ENCODE peak calls at places on chromosomes 5 and 9, in nine cellular contexts. R is adrenal gland, B is tibial nerve, T is A549, A is body of pancreas, F is spleen, M is HCT116, L is sigmoid colon, Z is breast epithelium. P is an unnamed sample.

GRCh38 chr5:82591021-82591515 is 312.9 kb upstream of the RPS23 start:
- DNase-seq in R (no peak), B (no peak), T (no peak), A (no peak), F (no peak), M (no peak), L (no peak), Z (no peak), P (no peak)

GRCh38 chr5:18799482-18800128 is 1165.3 kb downstream of the TAF11L14 start:
- DNase-seq in R (no peak), B (no peak), T (no peak), A (no peak), F (no peak), M (no peak), L (no peak), Z (no peak), P (no peak)

GRCh38 chr5:55160493-55161209 is 680 bp downstream of the GPX8 start:
- DNase-seq in R (peak), B (peak), T (peak), A (peak), F (no peak), M (peak), L (peak), Z (no peak), P (no peak)

GRCh38 chr5:148979104-148979723 is 83.6 kb downstream of the SH3TC2 start:
- DNase-seq in R (no peak), B (peak), T (no peak), A (no peak), F (no peak), M (no peak), L (no peak), Z (peak), P (peak)

GRCh38 chr5:174559566-174560090 is 164.8 kb upstream of the MSX2 start:
- DNase-seq in R (no peak), B (no peak), T (no peak), A (no peak), F (no peak), M (no peak), L (no peak), Z (no peak), P (peak)

GRCh38 chr9:36559036-36559695 is 13.5 kb upstream of the MELK start:
- DNase-seq in R (no peak), B (no peak), T (no peak), A (no peak), F (no peak), M (no peak), L (no peak), Z (no peak), P (no peak)

GRCh38 chr9:134333874-134334581 is 7.8 kb downstream of the RXRA start:
- DNase-seq in R (no peak), B (no peak), T (no peak), A (no peak), F (no peak), M (no peak), L (no peak), Z (no peak), P (no peak)

GRCh38 chr9:3992924-3993323 is 306.9 kb downstream of the GLIS3 start:
- DNase-seq in R (no peak), B (no peak), T (no peak), A (no peak), F (no peak), M (no peak), L (no peak), Z (no peak), P (no peak)

GRCh38 chr9:99430301-99430700 is 208.2 kb downstream of the SEC61B start:
- DNase-seq in R (no peak), B (no peak), T (no peak), A (no peak), F (no peak), M (no peak), L (no peak), Z (no peak), P (no peak)

GRCh38 chr5:152995214-152995725 is 495.2 kb upstream of the GRIA1 start:
- DNase-seq in R (no peak), B (no peak), T (no peak), A (no peak), F (no peak), M (no peak), L (no peak), Z (no peak), P (no peak)

GRCh38 chr9:125407432-125407973 is 145.9 kb downstream of the GAPVD1 start:
- DNase-seq in R (no peak), B (no peak), T (no peak), A (no peak), F (no peak), M (no peak), L (no peak), Z (no peak), P (no peak)

GRCh38 chr5:140245354-140245753 is 57.5 kb downstream of the PFDN1 start:
- DNase-seq in R (no peak), B (no peak), T (no peak), A (no peak), F (no peak), M (no peak), L (peak), Z (no peak), P (no peak)
- H3K4me3 ChIP-seq in R (no peak), B (no peak), T (no peak), A (no peak), F (no peak), M (no peak), L (no peak), Z (no peak), P (no peak)

GRCh38 chr5:179260324-179261070 is 84.8 kb downstream of the ADAMTS2 start:
- DNase-seq in R (no peak), B (no peak), T (no peak), A (peak), F (peak), M (no peak), L (no peak), Z (peak), P (peak)
- TF ChIP-seq POLR2A in R (no peak), B (no peak), T (no peak), A (no peak), F (no peak), M (no peak), L (no peak), Z (no peak), P (no peak)

GRCh38 chr5:80655231-80655784 is 525 bp upstream of the DHFR start:
- DNase-seq in R (no peak), B (no peak), T (peak), A (no peak), F (no peak), M (no peak), L (no peak), Z (no peak), P (no peak)

GRCh38 chr5:80659111-80659510 is 4.3 kb upstream of the DHFR start:
- DNase-seq in R (no peak), B (no peak), T (no peak), A (no peak), F (no peak), M (no peak), L (no peak), Z (no peak), P (no peak)

GRCh38 chr5:80654054-80654390 is 430 bp upstream of the MSH3 start:
- DNase-seq in R (no peak), B (no peak), T (peak), A (no peak), F (no peak), M (no peak), L (no peak), Z (no peak), P (no peak)

GRCh38 chr5:80654391-80655230 is at the start of the genes DHFR and MSH3:
- DNase-seq in R (peak), B (peak), T (peak), A (peak), F (peak), M (peak), L (peak), Z (peak), P (peak)

DNA sequence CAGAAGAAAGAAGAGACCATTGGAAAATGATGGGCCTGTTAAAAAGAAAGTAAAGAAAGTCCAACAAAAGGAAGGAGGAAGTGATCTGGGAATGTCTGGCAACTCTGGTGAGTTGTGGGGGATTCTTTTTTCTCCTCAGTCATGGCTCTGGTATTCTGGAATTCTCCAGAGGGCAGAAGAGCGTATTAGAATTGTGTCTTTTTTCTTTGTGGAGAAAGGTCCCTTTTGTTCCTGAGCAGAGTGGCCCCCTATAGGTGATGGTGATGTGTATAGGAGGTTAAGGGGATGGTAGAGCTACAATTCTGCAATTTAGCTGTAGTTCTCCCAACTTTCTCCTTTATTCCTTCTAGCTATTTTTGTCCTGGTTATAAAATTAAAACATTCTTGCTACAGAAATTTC is 1.6 kb upstream of the DHFR start:
- DNase-seq in R (no peak), B (no peak), T (peak), A (no peak), F (no peak), M (no peak), L (no peak), Z (no peak), P (no peak)
- TF ChIP-seq CTCF in R (no peak), B (no peak), T (no peak), A (no peak), F (no peak), M (peak), L (no peak), Z (no peak), P (no peak)

DNA sequence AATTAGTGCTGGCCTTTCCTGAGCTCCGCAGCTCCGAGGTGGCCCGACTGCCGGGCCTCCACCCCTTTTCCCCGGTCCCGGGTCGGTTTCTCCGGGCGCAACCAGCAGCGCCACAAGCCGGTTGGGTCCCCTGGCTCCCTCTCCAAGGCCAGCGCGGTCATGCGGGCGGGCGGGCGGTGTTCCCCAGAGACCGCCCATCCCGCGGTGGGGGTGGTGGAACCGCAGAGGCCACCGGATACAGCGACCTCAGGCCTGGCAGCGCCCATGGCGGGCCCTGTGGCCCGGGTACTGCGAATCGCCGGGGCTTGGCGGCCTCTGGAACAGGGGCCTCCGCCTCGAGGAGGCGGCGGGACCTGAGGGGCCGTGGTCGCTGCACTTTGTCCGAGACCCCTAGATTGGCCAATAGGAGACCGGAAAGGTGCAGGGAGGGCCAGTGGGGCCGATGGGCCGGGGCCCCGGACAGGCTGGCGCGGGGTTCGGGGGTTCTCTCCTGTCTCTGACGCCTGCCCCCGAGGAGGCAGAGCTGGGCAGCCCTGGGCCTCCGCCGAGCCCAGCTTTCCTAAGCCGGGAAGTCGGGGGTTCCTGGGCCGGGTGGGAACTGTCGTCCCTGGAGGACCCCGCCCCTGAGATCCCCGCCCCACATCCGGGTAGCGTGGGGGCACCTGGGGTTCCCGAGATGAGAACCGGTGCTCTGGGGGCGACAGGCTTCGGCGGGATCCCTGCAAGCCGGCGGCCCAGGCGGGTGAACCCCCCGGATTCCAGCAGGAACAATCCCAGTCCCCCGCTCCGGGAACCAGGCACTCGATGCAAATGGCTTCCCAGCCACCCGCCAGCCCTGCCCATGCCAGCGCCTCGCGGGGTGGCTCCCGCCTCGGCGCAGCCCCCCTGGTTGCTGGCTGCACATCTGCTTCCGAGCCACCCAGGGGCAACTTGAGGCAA is 293.9 kb downstream of the ZSWIM6 start:
- DNase-seq in R (peak), B (peak), T (peak), A (peak), F (peak), M (no peak), L (peak), Z (peak), P (peak)
- H3K4me3 ChIP-seq in R (peak), B (peak), T (peak), A (peak), F (peak), M (no peak), L (peak), Z (peak), P (peak)

GRCh38 chr5:6659941-6660684 is 26.9 kb downstream of the SRD5A1 start:
- DNase-seq in R (no peak), B (no peak), T (no peak), A (no peak), F (no peak), M (no peak), L (no peak), Z (no peak), P (no peak)
- TF ChIP-seq POLR2A in R (no peak), B (no peak), T (no peak), A (no peak), F (no peak), M (no peak), L (no peak), Z (no peak), P (no peak)

GRCh38 chr9:95045751-95046150 is 271.8 kb downstream of the FANCC start:
- DNase-seq in R (no peak), B (no peak), T (peak), A (no peak), F (no peak), M (no peak), L (no peak), Z (no peak), P (no peak)

GRCh38 chr9:95047452-95048224 is 269.9 kb downstream of the FANCC start:
- DNase-seq in R (no peak), B (no peak), T (no peak), A (no peak), F (no peak), M (no peak), L (no peak), Z (no peak), P (no peak)

GRCh38 chr9:95043826-95044225 is 273.7 kb downstream of the FANCC start:
- DNase-seq in R (no peak), B (no peak), T (peak), A (peak), F (no peak), M (no peak), L (no peak), Z (no peak), P (no peak)

GRCh38 chr9:95048225-95049087 is 269.1 kb downstream of the FANCC start:
- DNase-seq in R (peak), B (peak), T (peak), A (peak), F (peak), M (no peak), L (no peak), Z (no peak), P (peak)

GRCh38 chr9:95044731-95045508 is 272.6 kb downstream of the FANCC start:
- DNase-seq in R (no peak), B (no peak), T (peak), A (peak), F (no peak), M (no peak), L (no peak), Z (no peak), P (no peak)
- TF ChIP-seq CTCF in R (no peak), B (no peak), T (peak), A (peak), F (no peak), M (no peak), L (peak), Z (no peak), P (no peak)

DNA sequence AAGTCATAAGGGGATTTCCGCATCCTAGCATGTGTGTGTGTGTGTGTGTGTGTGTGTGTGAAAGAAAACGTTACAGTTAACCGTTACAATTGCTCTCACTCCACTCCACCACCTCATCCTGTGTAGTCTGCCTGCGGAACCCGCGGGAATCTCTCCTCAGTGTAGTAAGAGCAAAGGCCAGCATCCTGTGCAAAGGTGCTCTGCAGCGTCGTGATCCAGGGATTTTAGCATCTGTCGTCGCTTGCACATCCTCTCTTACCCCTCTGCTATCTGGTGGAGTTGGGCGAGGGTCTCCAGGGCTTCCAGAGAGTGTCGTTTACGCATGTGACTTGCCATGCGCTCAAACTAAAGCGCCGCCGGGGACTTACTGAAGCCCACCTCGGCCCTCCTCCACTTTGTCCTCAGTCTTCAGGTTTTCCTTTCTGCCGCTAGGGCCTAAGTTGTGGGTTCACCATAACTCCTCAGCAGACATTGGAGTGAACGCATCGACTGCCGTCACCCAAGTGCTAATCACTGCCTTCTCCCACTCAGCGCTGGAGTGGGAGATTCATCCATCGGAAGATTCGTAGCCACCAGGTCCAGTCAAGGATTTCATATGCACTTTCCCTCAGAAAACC is 3.9 kb downstream of the CDKN2B start:
- DNase-seq in R (no peak), B (no peak), T (no peak), A (no peak), F (no peak), M (no peak), L (no peak), Z (no peak), P (no peak)
- H3K4me3 ChIP-seq in R (no peak), B (no peak), T (no peak), A (no peak), F (no peak), M (no peak), L (no peak), Z (no peak), P (no peak)

GRCh38 chr9:34634551-34634945 is 3.0 kb downstream of the SIGMAR1 start:
- DNase-seq in R (no peak), B (no peak), T (no peak), A (no peak), F (no peak), M (no peak), L (no peak), Z (no peak), P (no peak)

GRCh38 chr9:34635556-34635955 is 2.0 kb downstream of the SIGMAR1 start:
- DNase-seq in R (no peak), B (no peak), T (no peak), A (no peak), F (no peak), M (no peak), L (no peak), Z (no peak), P (no peak)

GRCh38 chr9:34636791-34637355 is 714 bp downstream of the SIGMAR1 start:
- DNase-seq in R (peak), B (no peak), T (no peak), A (no peak), F (no peak), M (no peak), L (no peak), Z (no peak), P (no peak)

GRCh38 chr9:34638138-34638445 is 505 bp upstream of the SIGMAR1 start:
- DNase-seq in R (no peak), B (no peak), T (no peak), A (no peak), F (no peak), M (no peak), L (no peak), Z (no peak), P (no peak)

GRCh38 chr9:34637356-34638137 is at the start of gene SIGMAR1:
- DNase-seq in R (peak), B (peak), T (peak), A (peak), F (peak), M (peak), L (peak), Z (peak), P (peak)
- TF ChIP-seq POLR2A in R (peak), B (peak), T (peak), A (peak), F (no peak), M (peak), L (peak), Z (peak), P (no peak)

DNA sequence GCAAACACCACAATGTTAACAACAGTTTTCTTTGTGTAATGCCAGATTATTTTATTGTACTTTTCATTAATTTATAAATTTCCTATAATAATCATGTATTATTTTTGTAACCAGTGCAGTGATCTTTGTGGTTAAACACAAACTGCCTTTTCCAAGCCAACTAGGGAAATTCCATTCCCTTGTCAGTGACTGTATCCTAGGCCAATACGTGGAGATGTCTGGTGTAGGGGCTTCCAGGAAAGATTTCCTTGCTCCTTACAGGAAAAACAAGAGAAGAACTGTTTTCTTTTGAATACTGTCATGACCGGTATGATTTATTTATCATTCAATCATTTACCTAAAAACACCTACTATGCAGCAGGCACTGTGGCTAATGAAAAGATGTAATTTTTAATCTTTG is 31.4 kb downstream of the FANCC start:
- DNase-seq in R (no peak), B (no peak), T (no peak), A (no peak), F (no peak), M (no peak), L (no peak), Z (no peak), P (no peak)
- TF ChIP-seq CTCF in R (no peak), B (no peak), T (no peak), A (no peak), F (no peak), M (no peak), L (no peak), Z (no peak), P (no peak)

GRCh38 chr5:154830219-154830595 is 20.2 kb downstream of the FAXDC2 start:
- DNase-seq in R (no peak), B (no peak), T (no peak), A (no peak), F (no peak), M (no peak), L (peak), Z (no peak), P (no peak)
- H3K4me3 ChIP-seq in R (no peak), B (no peak), T (no peak), A (no peak), F (no peak), M (no peak), L (no peak), Z (no peak), P (no peak)